ENCODE peak calls at places on chromosomes 5 and 9, in ten cellular contexts. One of them, this sample, is unnamed.
A peak's percentile ranks its signal among the peaks of the same experiment; 100 is the strongest.

GRCh38 chr5:112965733-112966306 is 10.8 kb upstream of the DCP2 start:
- DNase-seq in cardiac fibroblast: no peak
- DNase-seq in astrocyte of the cerebellum: no peak
- DNase-seq in tibial artery: no peak
- DNase-seq in body of pancreas: no peak
- DNase-seq in bronchial epithelial cell: no peak
- DNase-seq in BE2C: no peak
- DNase-seq in astrocyte of the spinal cord: no peak
- DNase-seq in choroid plexus epithelial cell: no peak
- DNase-seq in fibroblast of mammary gland: no peak
- DNase-seq in this sample: no peak

GRCh38 chr9:105969672-105970071 is 275.3 kb downstream of the TMEM38B start:
- DNase-seq in cardiac fibroblast: no peak
- DNase-seq in astrocyte of the cerebellum: no peak
- DNase-seq in tibial artery: no peak
- DNase-seq in body of pancreas: no peak
- DNase-seq in bronchial epithelial cell: no peak
- DNase-seq in BE2C: no peak
- DNase-seq in astrocyte of the spinal cord: no peak
- DNase-seq in choroid plexus epithelial cell: no peak
- DNase-seq in fibroblast of mammary gland: no peak
- DNase-seq in this sample: no peak

GRCh38 chr9:108207611-108208051 is 648.2 kb downstream of the ACTL7B start:
- DNase-seq in cardiac fibroblast: peak; percentile 15
- DNase-seq in astrocyte of the cerebellum: no peak
- DNase-seq in tibial artery: no peak
- DNase-seq in body of pancreas: no peak
- DNase-seq in bronchial epithelial cell: no peak
- DNase-seq in BE2C: no peak
- DNase-seq in astrocyte of the spinal cord: peak; percentile 44
- DNase-seq in choroid plexus epithelial cell: peak; percentile 38
- DNase-seq in fibroblast of mammary gland: peak; percentile 41
- DNase-seq in this sample: no peak

GRCh38 chr9:73132034-73132776 is 19.5 kb upstream of the ANXA1 start:
- DNase-seq in cardiac fibroblast: peak; percentile 91
- DNase-seq in astrocyte of the cerebellum: peak; percentile 73
- DNase-seq in tibial artery: peak; percentile 81
- DNase-seq in body of pancreas: peak; percentile 57
- DNase-seq in bronchial epithelial cell: peak; percentile 97
- DNase-seq in BE2C: no peak
- DNase-seq in astrocyte of the spinal cord: peak; percentile 92
- DNase-seq in choroid plexus epithelial cell: peak; percentile 92
- DNase-seq in fibroblast of mammary gland: peak; percentile 79
- DNase-seq in this sample: peak; percentile 86

GRCh38 chr9:137354845-137355420 is 52.9 kb upstream of the NRARP start:
- DNase-seq in cardiac fibroblast: no peak
- DNase-seq in astrocyte of the cerebellum: no peak
- DNase-seq in tibial artery: peak; percentile 54
- DNase-seq in body of pancreas: no peak
- DNase-seq in bronchial epithelial cell: no peak
- DNase-seq in BE2C: no peak
- DNase-seq in astrocyte of the spinal cord: no peak
- DNase-seq in choroid plexus epithelial cell: no peak
- DNase-seq in fibroblast of mammary gland: no peak
- DNase-seq in this sample: peak; percentile 56

GRCh38 chr5:78667461-78668103 is 19.0 kb upstream of the LHFPL2 start:
- DNase-seq in cardiac fibroblast: no peak
- DNase-seq in astrocyte of the cerebellum: no peak
- DNase-seq in tibial artery: no peak
- DNase-seq in body of pancreas: no peak
- DNase-seq in bronchial epithelial cell: peak; percentile 42
- DNase-seq in BE2C: no peak
- DNase-seq in astrocyte of the spinal cord: no peak
- DNase-seq in choroid plexus epithelial cell: no peak
- DNase-seq in fibroblast of mammary gland: peak; percentile 37
- DNase-seq in this sample: no peak

GRCh38 chr5:76960004-76960625 is 7.3 kb downstream of the CRHBP start:
- DNase-seq in cardiac fibroblast: peak; percentile 10
- DNase-seq in astrocyte of the cerebellum: peak; percentile 51
- DNase-seq in tibial artery: no peak
- DNase-seq in body of pancreas: no peak
- DNase-seq in bronchial epithelial cell: no peak
- DNase-seq in BE2C: no peak
- DNase-seq in astrocyte of the spinal cord: peak; percentile 82
- DNase-seq in choroid plexus epithelial cell: peak; percentile 50
- DNase-seq in fibroblast of mammary gland: no peak
- DNase-seq in this sample: no peak

GRCh38 chr9:122099271-122099869 is 6.3 kb upstream of the TTLL11 start:
- DNase-seq in cardiac fibroblast: peak; percentile 84
- DNase-seq in astrocyte of the cerebellum: peak; percentile 48
- DNase-seq in tibial artery: peak; percentile 86
- DNase-seq in body of pancreas: peak; percentile 88
- DNase-seq in bronchial epithelial cell: peak; percentile 53
- DNase-seq in BE2C: peak; percentile 87
- DNase-seq in astrocyte of the spinal cord: peak; percentile 73
- DNase-seq in choroid plexus epithelial cell: peak; percentile 86
- DNase-seq in fibroblast of mammary gland: peak; percentile 71
- DNase-seq in this sample: peak; percentile 75

GRCh38 chr5:120152472-120152871 is 311.6 kb upstream of the PRR16 start:
- DNase-seq in cardiac fibroblast: peak; percentile 79
- DNase-seq in astrocyte of the cerebellum: peak; percentile 4
- DNase-seq in tibial artery: no peak
- DNase-seq in body of pancreas: no peak
- DNase-seq in bronchial epithelial cell: peak; percentile 93
- DNase-seq in BE2C: no peak
- DNase-seq in astrocyte of the spinal cord: peak; percentile 86
- DNase-seq in choroid plexus epithelial cell: peak; percentile 89
- DNase-seq in fibroblast of mammary gland: peak; percentile 90
- DNase-seq in this sample: no peak

GRCh38 chr9:14027114-14027812 is 286.7 kb downstream of the NFIB start:
- DNase-seq in cardiac fibroblast: peak; percentile 28
- DNase-seq in astrocyte of the cerebellum: no peak
- DNase-seq in tibial artery: peak; percentile 86
- DNase-seq in body of pancreas: peak; percentile 22
- DNase-seq in bronchial epithelial cell: no peak
- DNase-seq in BE2C: no peak
- DNase-seq in astrocyte of the spinal cord: no peak
- DNase-seq in choroid plexus epithelial cell: peak; percentile 38
- DNase-seq in fibroblast of mammary gland: no peak
- DNase-seq in this sample: no peak

GRCh38 chr9:97615439-97616072 is 17.6 kb downstream of the TSTD2 start:
- DNase-seq in cardiac fibroblast: peak; percentile 81
- DNase-seq in astrocyte of the cerebellum: peak; percentile 47
- DNase-seq in tibial artery: no peak
- DNase-seq in body of pancreas: peak; percentile 71
- DNase-seq in bronchial epithelial cell: peak; percentile 61
- DNase-seq in BE2C: peak; percentile 67
- DNase-seq in astrocyte of the spinal cord: peak; percentile 68
- DNase-seq in choroid plexus epithelial cell: peak; percentile 78
- DNase-seq in fibroblast of mammary gland: peak; percentile 63
- DNase-seq in this sample: no peak

GRCh38 chr9:88433583-88434240 is 45.5 kb downstream of the SPIN1 start:
- DNase-seq in cardiac fibroblast: peak; percentile 4
- DNase-seq in astrocyte of the cerebellum: no peak
- DNase-seq in tibial artery: no peak
- DNase-seq in body of pancreas: no peak
- DNase-seq in bronchial epithelial cell: peak; percentile 22
- DNase-seq in BE2C: no peak
- DNase-seq in astrocyte of the spinal cord: peak; percentile 46
- DNase-seq in choroid plexus epithelial cell: peak; percentile 44
- DNase-seq in fibroblast of mammary gland: peak; percentile 51
- DNase-seq in this sample: no peak

GRCh38 chr5:179470191-179470590 is 80.2 kb upstream of the RUFY1 start:
- DNase-seq in cardiac fibroblast: no peak
- DNase-seq in astrocyte of the cerebellum: no peak
- DNase-seq in tibial artery: no peak
- DNase-seq in body of pancreas: no peak
- DNase-seq in bronchial epithelial cell: no peak
- DNase-seq in BE2C: no peak
- DNase-seq in astrocyte of the spinal cord: no peak
- DNase-seq in choroid plexus epithelial cell: no peak
- DNase-seq in fibroblast of mammary gland: no peak
- DNase-seq in this sample: no peak

GRCh38 chr9:131271506-131271931 is 4.8 kb downstream of the FAM78A start:
- DNase-seq in cardiac fibroblast: no peak
- DNase-seq in astrocyte of the cerebellum: no peak
- DNase-seq in tibial artery: no peak
- DNase-seq in body of pancreas: no peak
- DNase-seq in bronchial epithelial cell: no peak
- DNase-seq in BE2C: no peak
- DNase-seq in astrocyte of the spinal cord: no peak
- DNase-seq in choroid plexus epithelial cell: no peak
- DNase-seq in fibroblast of mammary gland: no peak
- DNase-seq in this sample: no peak

DNA sequence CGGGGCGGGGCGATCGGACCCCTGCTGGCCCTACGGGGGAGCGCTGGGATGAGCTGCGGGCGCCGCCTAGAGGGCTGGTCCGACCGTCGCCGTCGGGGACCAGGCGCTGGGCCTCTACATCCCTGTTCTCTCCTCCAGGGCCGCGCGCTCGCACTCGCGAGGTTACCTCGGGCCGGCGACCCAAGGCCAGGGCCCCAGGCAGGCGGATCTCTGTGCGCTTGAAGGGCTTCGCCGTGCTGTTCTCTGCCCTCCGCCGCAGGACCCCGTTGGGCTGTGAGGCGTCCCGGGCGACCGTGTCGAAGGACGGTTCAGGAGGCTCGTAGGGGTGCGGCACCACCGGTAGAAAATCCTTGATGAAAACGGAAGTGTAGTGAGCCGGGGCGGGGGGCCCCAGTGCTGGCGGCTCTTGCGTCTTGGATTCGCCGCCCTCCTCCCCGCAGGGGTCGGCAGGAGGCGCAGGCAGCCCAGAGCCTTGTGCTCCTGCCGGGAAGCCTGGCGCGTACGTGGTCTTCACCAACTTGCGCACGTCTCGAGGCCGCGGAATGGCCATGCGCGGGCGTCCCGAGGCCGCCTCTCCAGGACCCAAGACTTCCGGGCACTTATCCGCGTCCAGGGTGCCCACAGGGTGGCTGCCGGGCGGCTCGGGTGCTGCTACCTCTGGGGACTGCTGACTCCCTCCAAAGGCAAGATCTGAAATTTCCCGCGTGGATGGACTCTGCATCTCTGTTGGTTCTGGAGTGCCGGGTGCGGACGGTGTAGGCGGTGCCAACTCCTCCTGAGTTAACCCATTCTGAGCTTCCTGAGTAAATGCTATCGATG is 2.0 kb downstream of the PROB1 start:
- DNase-seq in cardiac fibroblast: peak; percentile 56
- DNase-seq in astrocyte of the cerebellum: no peak
- DNase-seq in tibial artery: no peak
- DNase-seq in body of pancreas: peak; percentile 38
- DNase-seq in bronchial epithelial cell: peak; percentile 54
- DNase-seq in BE2C: peak; percentile 87
- DNase-seq in astrocyte of the spinal cord: peak; percentile 49
- DNase-seq in choroid plexus epithelial cell: peak; percentile 76
- DNase-seq in fibroblast of mammary gland: peak; percentile 52
- DNase-seq in this sample: no peak
- H3K4me3 ChIP-seq in cardiac fibroblast: peak overlapping the region; percentile 26
- H3K4me3 ChIP-seq in astrocyte of the cerebellum: peak overlapping the region; percentile 21
- H3K4me3 ChIP-seq in tibial artery: peak overlapping the region; percentile 46
- H3K4me3 ChIP-seq in body of pancreas: peak overlapping the region; percentile 9
- H3K4me3 ChIP-seq in bronchial epithelial cell: peak overlapping the region; percentile 43
- H3K4me3 ChIP-seq in BE2C: peak overlapping the region; percentile 47
- H3K4me3 ChIP-seq in astrocyte of the spinal cord: peak overlapping the region; percentile 32
- H3K4me3 ChIP-seq in choroid plexus epithelial cell: peak overlapping the region; percentile 59
- H3K4me3 ChIP-seq in fibroblast of mammary gland: peak overlapping the region; percentile 26
- H3K4me3 ChIP-seq in this sample: peak overlapping the region; percentile 75

GRCh38 chr5:170426149-170426767 is 37.1 kb upstream of the KCNMB1 start:
- DNase-seq in cardiac fibroblast: peak; percentile 6
- DNase-seq in astrocyte of the cerebellum: no peak
- DNase-seq in tibial artery: no peak
- DNase-seq in body of pancreas: no peak
- DNase-seq in bronchial epithelial cell: no peak
- DNase-seq in BE2C: no peak
- DNase-seq in astrocyte of the spinal cord: no peak
- DNase-seq in choroid plexus epithelial cell: no peak
- DNase-seq in fibroblast of mammary gland: no peak
- DNase-seq in this sample: no peak
- TF ChIP-seq CTCF in cardiac fibroblast: no peak
- TF ChIP-seq CTCF in astrocyte of the cerebellum: no peak
- TF ChIP-seq CTCF in tibial artery: no peak
- TF ChIP-seq CTCF in body of pancreas: no peak
- TF ChIP-seq CTCF in bronchial epithelial cell: no peak
- TF ChIP-seq CTCF in BE2C: peak; percentile 17
- TF ChIP-seq CTCF in astrocyte of the spinal cord: no peak
- TF ChIP-seq CTCF in choroid plexus epithelial cell: no peak
- TF ChIP-seq CTCF in fibroblast of mammary gland: peak; percentile 4
- TF ChIP-seq CTCF in this sample: no peak

GRCh38 chr9:35618854-35619799 is 914 bp upstream of the CD72 start:
- DNase-seq in cardiac fibroblast: peak; percentile 6
- DNase-seq in astrocyte of the cerebellum: no peak
- DNase-seq in tibial artery: no peak
- DNase-seq in body of pancreas: no peak
- DNase-seq in bronchial epithelial cell: no peak
- DNase-seq in BE2C: no peak
- DNase-seq in astrocyte of the spinal cord: no peak
- DNase-seq in choroid plexus epithelial cell: peak; percentile 13
- DNase-seq in fibroblast of mammary gland: no peak
- DNase-seq in this sample: no peak
- H3K4me3 ChIP-seq in cardiac fibroblast: no peak overlapping the region
- H3K4me3 ChIP-seq in astrocyte of the cerebellum: no peak overlapping the region
- H3K4me3 ChIP-seq in tibial artery: no peak overlapping the region
- H3K4me3 ChIP-seq in body of pancreas: no peak overlapping the region
- H3K4me3 ChIP-seq in bronchial epithelial cell: no peak overlapping the region
- H3K4me3 ChIP-seq in BE2C: no peak overlapping the region
- H3K4me3 ChIP-seq in astrocyte of the spinal cord: no peak overlapping the region
- H3K4me3 ChIP-seq in choroid plexus epithelial cell: no peak overlapping the region
- H3K4me3 ChIP-seq in fibroblast of mammary gland: no peak overlapping the region
- H3K4me3 ChIP-seq in this sample: no peak overlapping the region

GRCh38 chr5:146451411-146451810 is 4.3 kb downstream of the TCERG1 start:
- DNase-seq in cardiac fibroblast: no peak
- DNase-seq in astrocyte of the cerebellum: no peak
- DNase-seq in tibial artery: no peak
- DNase-seq in body of pancreas: no peak
- DNase-seq in bronchial epithelial cell: no peak
- DNase-seq in BE2C: no peak
- DNase-seq in astrocyte of the spinal cord: no peak
- DNase-seq in choroid plexus epithelial cell: no peak
- DNase-seq in fibroblast of mammary gland: no peak
- DNase-seq in this sample: no peak
- TF ChIP-seq CTCF in cardiac fibroblast: no peak
- TF ChIP-seq CTCF in astrocyte of the cerebellum: peak; percentile 28
- TF ChIP-seq CTCF in tibial artery: no peak
- TF ChIP-seq CTCF in body of pancreas: no peak
- TF ChIP-seq CTCF in bronchial epithelial cell: peak; percentile 9
- TF ChIP-seq CTCF in BE2C: peak; percentile 46
- TF ChIP-seq CTCF in astrocyte of the spinal cord: peak; percentile 26
- TF ChIP-seq CTCF in choroid plexus epithelial cell: peak; percentile 46
- TF ChIP-seq CTCF in fibroblast of mammary gland: no peak
- TF ChIP-seq CTCF in this sample: no peak